ENCODE peak calls at places on chromosomes 5 and 9, in six cellular contexts. Q is T-helper 9 cell, F is occipital lobe, K is PC-3, C is kidney epithelial cell, B is neural crest cell. U is an unnamed sample.

GRCh38 chr9:110141118-110141797 is 66.7 kb downstream of the C9orf152 start:
- DNase-seq in Q (no peak), F (no peak), K (peak; percentile 86), C (peak; percentile 70), B (no peak), U (peak; percentile 94)

GRCh38 chr9:112355305-112355953 is 22.0 kb upstream of the PTBP3 start:
- DNase-seq in Q (no peak), F (no peak), K (no peak), C (no peak), B (no peak), U (no peak)

GRCh38 chr9:129380961-129381401 is 202.9 kb upstream of the IER5L start:
- DNase-seq in Q (no peak), F (no peak), K (no peak), C (no peak), B (no peak), U (no peak)

GRCh38 chr5:57303985-57304384 is 130.1 kb downstream of the GPBP1 start:
- DNase-seq in Q (no peak), F (no peak), K (no peak), C (no peak), B (no peak), U (no peak)

GRCh38 chr9:134968011-134968822 is 50.5 kb upstream of the FCN1 start:
- DNase-seq in Q (no peak), F (peak; percentile 11), K (no peak), C (no peak), B (no peak), U (no peak)

GRCh38 chr5:34898258-34898895 is 16.9 kb downstream of the RAD1 start:
- DNase-seq in Q (peak; percentile 46), F (peak; percentile 63), K (peak; percentile 80), C (no peak), B (peak; percentile 73), U (peak; percentile 43)

GRCh38 chr5:180194410-180195345 is 14.3 kb downstream of the RASGEF1C start:
- DNase-seq in Q (no peak), F (no peak), K (no peak), C (no peak), B (no peak), U (no peak)

GRCh38 chr5:73668422-73669116 is 42.6 kb downstream of the ARHGEF28 start:
- DNase-seq in Q (no peak), F (no peak), K (no peak), C (no peak), B (no peak), U (no peak)

GRCh38 chr9:90107021-90107771 is 502.4 kb downstream of the GADD45G start:
- DNase-seq in Q (no peak), F (no peak), K (peak; percentile 49), C (peak; percentile 39), B (no peak), U (peak; percentile 52)

GRCh38 chr5:21802869-21803490 is 1050.2 kb downstream of the CDH12 start:
- DNase-seq in Q (no peak), F (no peak), K (peak; percentile 79), C (no peak), B (no peak), U (peak; percentile 31)

GRCh38 chr9:31119882-31120481 is 1264.5 kb upstream of the ACO1 start:
- DNase-seq in Q (peak; percentile 15), F (no peak), K (peak; percentile 32), C (no peak), B (no peak), U (peak; percentile 55)

GRCh38 chr9:99189186-99189585 is 32.6 kb downstream of the ALG2 start:
- DNase-seq in Q (no peak), F (no peak), K (no peak), C (no peak), B (no peak), U (no peak)

GRCh38 chr9:120783611-120784047 is 9.6 kb downstream of the FBXW2 start:
- DNase-seq in Q (no peak), F (no peak), K (peak; percentile 62), C (peak; percentile 39), B (no peak), U (peak; percentile 89)